ENCODE peak calls at places on chromosomes 1 and 21, in eight cellular contexts. One of them, this sample, is unnamed.

GRCh38 chr1:159162511-159163265 is 8.7 kb upstream of the CADM3 start:
- DNase-seq in iris pigment epithelial cell: no peak
- DNase-seq in stimulated activated CD4-positive, alpha-beta T cell treated with anti-CD3 and anti-CD28 coated beads, Interleukin-4, amount 100 ng/mL, for 48 hours: no peak
- DNase-seq in HTR-8/SVneo: no peak
- DNase-seq in NCI-H2107: no peak
- DNase-seq in myocyte: no peak
- DNase-seq in foreskin fibroblast: no peak
- DNase-seq in CD4-positive, alpha-beta T cell: no peak
- DNase-seq in this sample: no peak

GRCh38 chr1:100362821-100363466 is 10.6 kb downstream of the CDC14A start:
- DNase-seq in iris pigment epithelial cell: no peak
- DNase-seq in stimulated activated CD4-positive, alpha-beta T cell treated with anti-CD3 and anti-CD28 coated beads, Interleukin-4, amount 100 ng/mL, for 48 hours: no peak
- DNase-seq in HTR-8/SVneo: no peak
- DNase-seq in NCI-H2107: no peak
- DNase-seq in myocyte: no peak
- DNase-seq in foreskin fibroblast: peak
- DNase-seq in CD4-positive, alpha-beta T cell: no peak
- DNase-seq in this sample: no peak

GRCh38 chr1:110673805-110674336 is 869 bp downstream of the KCNA3 start:
- DNase-seq in iris pigment epithelial cell: no peak
- DNase-seq in stimulated activated CD4-positive, alpha-beta T cell treated with anti-CD3 and anti-CD28 coated beads, Interleukin-4, amount 100 ng/mL, for 48 hours: no peak
- DNase-seq in HTR-8/SVneo: no peak
- DNase-seq in NCI-H2107: no peak
- DNase-seq in myocyte: no peak
- DNase-seq in foreskin fibroblast: no peak
- DNase-seq in CD4-positive, alpha-beta T cell: peak
- DNase-seq in this sample: no peak

GRCh38 chr1:202037706-202038296 is 27.4 kb downstream of the ELF3 start:
- DNase-seq in iris pigment epithelial cell: peak
- DNase-seq in stimulated activated CD4-positive, alpha-beta T cell treated with anti-CD3 and anti-CD28 coated beads, Interleukin-4, amount 100 ng/mL, for 48 hours: no peak
- DNase-seq in HTR-8/SVneo: no peak
- DNase-seq in NCI-H2107: no peak
- DNase-seq in myocyte: no peak
- DNase-seq in foreskin fibroblast: peak
- DNase-seq in CD4-positive, alpha-beta T cell: no peak
- DNase-seq in this sample: no peak

GRCh38 chr1:40381268-40382109 is 8.0 kb downstream of the SMAP2 start:
- DNase-seq in iris pigment epithelial cell: no peak
- DNase-seq in stimulated activated CD4-positive, alpha-beta T cell treated with anti-CD3 and anti-CD28 coated beads, Interleukin-4, amount 100 ng/mL, for 48 hours: no peak
- DNase-seq in HTR-8/SVneo: no peak
- DNase-seq in NCI-H2107: no peak
- DNase-seq in myocyte: no peak
- DNase-seq in foreskin fibroblast: no peak
- DNase-seq in CD4-positive, alpha-beta T cell: peak
- DNase-seq in this sample: no peak

GRCh38 chr1:182069028-182069466 is 7.5 kb upstream of the ZNF648 start:
- DNase-seq in iris pigment epithelial cell: peak
- DNase-seq in stimulated activated CD4-positive, alpha-beta T cell treated with anti-CD3 and anti-CD28 coated beads, Interleukin-4, amount 100 ng/mL, for 48 hours: no peak
- DNase-seq in HTR-8/SVneo: peak
- DNase-seq in NCI-H2107: peak
- DNase-seq in myocyte: peak
- DNase-seq in foreskin fibroblast: peak
- DNase-seq in CD4-positive, alpha-beta T cell: no peak
- DNase-seq in this sample: peak

GRCh38 chr1:68819190-68819829 is 322.4 kb upstream of the DEPDC1 start:
- DNase-seq in iris pigment epithelial cell: peak
- DNase-seq in stimulated activated CD4-positive, alpha-beta T cell treated with anti-CD3 and anti-CD28 coated beads, Interleukin-4, amount 100 ng/mL, for 48 hours: no peak
- DNase-seq in HTR-8/SVneo: peak
- DNase-seq in NCI-H2107: no peak
- DNase-seq in myocyte: no peak
- DNase-seq in foreskin fibroblast: peak
- DNase-seq in CD4-positive, alpha-beta T cell: no peak
- DNase-seq in this sample: no peak

GRCh38 chr1:43913051-43913501 is 20.5 kb upstream of the ARTN start:
- DNase-seq in iris pigment epithelial cell: no peak
- DNase-seq in stimulated activated CD4-positive, alpha-beta T cell treated with anti-CD3 and anti-CD28 coated beads, Interleukin-4, amount 100 ng/mL, for 48 hours: no peak
- DNase-seq in HTR-8/SVneo: no peak
- DNase-seq in NCI-H2107: no peak
- DNase-seq in myocyte: no peak
- DNase-seq in foreskin fibroblast: no peak
- DNase-seq in CD4-positive, alpha-beta T cell: no peak
- DNase-seq in this sample: no peak

GRCh38 chr1:28482138-28482537 is 23.7 kb upstream of the RCC1 start:
- DNase-seq in iris pigment epithelial cell: no peak
- DNase-seq in stimulated activated CD4-positive, alpha-beta T cell treated with anti-CD3 and anti-CD28 coated beads, Interleukin-4, amount 100 ng/mL, for 48 hours: no peak
- DNase-seq in HTR-8/SVneo: no peak
- DNase-seq in NCI-H2107: no peak
- DNase-seq in myocyte: no peak
- DNase-seq in foreskin fibroblast: no peak
- DNase-seq in CD4-positive, alpha-beta T cell: no peak
- DNase-seq in this sample: no peak

GRCh38 chr1:105934806-105935205 is 1121.7 kb upstream of the PRMT6 start:
- DNase-seq in iris pigment epithelial cell: no peak
- DNase-seq in stimulated activated CD4-positive, alpha-beta T cell treated with anti-CD3 and anti-CD28 coated beads, Interleukin-4, amount 100 ng/mL, for 48 hours: no peak
- DNase-seq in HTR-8/SVneo: no peak
- DNase-seq in NCI-H2107: no peak
- DNase-seq in myocyte: no peak
- DNase-seq in foreskin fibroblast: no peak
- DNase-seq in CD4-positive, alpha-beta T cell: no peak
- DNase-seq in this sample: no peak

GRCh38 chr21:32516729-32517649 is 68.3 kb downstream of the TCP10L start:
- DNase-seq in iris pigment epithelial cell: peak
- DNase-seq in stimulated activated CD4-positive, alpha-beta T cell treated with anti-CD3 and anti-CD28 coated beads, Interleukin-4, amount 100 ng/mL, for 48 hours: no peak
- DNase-seq in HTR-8/SVneo: peak
- DNase-seq in NCI-H2107: no peak
- DNase-seq in myocyte: no peak
- DNase-seq in foreskin fibroblast: peak
- DNase-seq in CD4-positive, alpha-beta T cell: no peak
- DNase-seq in this sample: no peak